ENCODE peak calls at places on chromosomes 1 and 21, in five cellular contexts. Y is CD8-positive, alpha-beta memory T cell; N is left ventricle myocardium inferior; L is H9; Q is aorta. B is an unnamed sample. For H3K9me3, the result is how much of the 10 kb centered on the place peaks cover.

GRCh38 chr1:11320153-11320936 is 47.3 kb downstream of the UBIAD1 start:
- DNase-seq in Q (no peak), L (peak), N (no peak), Y (no peak), B (no peak)

GRCh38 chr1:6523566-6523965 is 30.7 kb downstream of the NOL9 start:
- DNase-seq in Y (no peak), N (no peak), Q (peak), L (peak), B (no peak)

GRCh38 chr1:89254658-89255287 is 17.9 kb downstream of the GBP5 start:
- DNase-seq in Y (no peak), N (no peak), L (no peak), Q (no peak), B (no peak)

GRCh38 chr1:41365772-41366427 is 4.7 kb downstream of the FOXO6 start:
- DNase-seq in N (no peak), Q (no peak), L (peak), Y (peak), B (no peak)

GRCh38 chr1:20476260-20477038 is 9.6 kb downstream of the CAMK2N1 start:
- DNase-seq in L (peak), N (peak), Q (no peak), Y (no peak), B (peak)

GRCh38 chr1:8733463-8733862 is 84.0 kb downstream of the RERE start:
- DNase-seq in L (no peak), Y (no peak), N (no peak), Q (no peak), B (no peak)

GRCh38 chr1:173903827-173904226 is 13.3 kb downstream of the SERPINC1 start:
- DNase-seq in L (no peak), N (no peak), Y (no peak), Q (no peak), B (no peak)

GRCh38 chr1:94319319-94320180 is 82.2 kb upstream of the ARHGAP29 start:
- DNase-seq in Y (no peak), L (no peak), N (no peak), Q (no peak), B (no peak)

GRCh38 chr1:83545450-83545849 is 453.5 kb downstream of the TTLL7 start:
- DNase-seq in L (no peak), Q (no peak), Y (no peak), N (no peak), B (no peak)

GRCh38 chr1:182587087-182587486 is 2.0 kb downstream of the RNASEL start:
- DNase-seq in Y (no peak), N (no peak), Q (no peak), L (no peak), B (no peak)

GRCh38 chr1:30847358-30847972 is 61.1 kb downstream of the SDC3 start:
- DNase-seq in N (peak), Q (peak), Y (no peak), L (peak), B (peak)

GRCh38 chr1:186550832-186551231 is 89.9 kb upstream of the PDC start:
- DNase-seq in Y (no peak), Q (no peak), L (peak), N (no peak), B (no peak)

GRCh38 chr1:93021539-93022134 is 57.4 kb upstream of the MTF2 start:
- DNase-seq in N (no peak), Y (peak), Q (no peak), L (no peak), B (no peak)

GRCh38 chr1:193786041-193786440 is 599.6 kb upstream of the B3GALT2 start:
- DNase-seq in N (no peak), Y (no peak), L (no peak), Q (no peak), B (no peak)

GRCh38 chr1:47844556-47844950 is 152.6 kb downstream of the TRABD2B start:
- DNase-seq in L (no peak), Q (no peak), Y (no peak), N (no peak), B (no peak)

GRCh38 chr1:1371354-1371740 is 3.7 kb downstream of the AURKAIP1 start:
- DNase-seq in L (no peak), Y (peak), Q (no peak), N (no peak), B (no peak)

DNA sequence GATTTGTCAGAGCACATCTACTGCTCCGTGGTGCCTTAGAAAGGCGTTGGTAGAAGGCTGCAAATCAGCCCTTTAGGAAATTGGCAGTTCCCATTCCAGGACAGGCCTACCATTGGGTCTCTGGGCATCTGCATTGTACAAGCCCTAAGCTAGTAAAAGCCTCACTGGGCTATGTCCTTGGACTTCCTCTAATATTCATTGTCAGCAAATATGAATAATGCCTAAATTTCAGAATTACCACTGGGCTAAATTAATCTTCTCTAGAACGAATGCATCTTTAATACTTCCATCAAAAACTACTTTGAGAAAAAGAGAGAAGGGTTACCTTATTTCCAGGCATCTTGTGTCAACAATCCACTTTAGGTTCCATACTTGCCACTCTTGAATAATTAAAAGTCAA is 41.5 kb upstream of the ATP1A1 start:
- DNase-seq in Y (no peak), N (no peak), Q (no peak), L (no peak), B (no peak)
- H3K27ac ChIP-seq in Y (no peak), N (no peak), Q (no peak), L (no peak), B (no peak)

DNA sequence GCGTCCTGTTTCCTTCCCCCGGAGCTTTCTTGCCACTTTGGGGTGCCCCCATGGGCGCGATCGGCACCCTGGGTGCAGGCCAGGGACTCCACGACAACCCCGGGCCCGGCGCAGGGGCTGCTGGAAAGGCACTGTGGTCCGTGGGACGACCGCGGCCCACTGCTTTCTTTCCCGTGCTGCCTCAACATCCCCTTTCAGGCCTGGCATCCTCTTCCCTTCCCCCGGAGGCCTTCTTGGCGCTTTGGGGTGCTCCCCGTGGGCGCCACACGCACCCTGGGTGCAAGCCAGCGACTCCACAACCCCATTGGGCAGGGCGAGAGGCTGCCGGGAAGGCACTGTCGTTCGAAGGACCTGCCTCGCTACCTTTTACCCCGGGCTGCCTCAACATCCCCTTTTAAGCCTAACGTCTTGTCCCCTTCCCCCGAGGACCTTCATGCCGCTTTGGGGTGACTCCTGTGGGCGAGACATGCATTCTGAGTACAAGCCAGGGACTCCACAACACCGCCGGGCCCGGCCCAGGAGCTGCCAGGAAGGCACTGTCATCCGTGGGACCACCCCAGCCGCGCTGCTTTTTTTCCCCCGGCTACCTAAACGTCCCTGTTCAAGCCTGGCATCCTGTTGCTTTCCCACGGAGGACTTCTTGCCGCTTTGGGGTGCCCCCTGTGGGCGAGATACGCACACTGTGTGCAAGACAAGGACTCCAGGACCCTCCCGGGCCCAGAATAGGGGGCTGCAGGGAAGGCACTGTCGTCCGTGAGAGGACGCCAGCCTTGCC is 137.8 kb downstream of the LIPI start:
- DNase-seq in Y (no peak), N (no peak), Q (no peak), L (peak), B (no peak)
- H3K9me3 ChIP-seq in Y (under half), N (under half), Q (under half), L (under half), B (under half)

GRCh38 chr1:151831256-151831591 is 378 bp downstream of the RORC start:
- DNase-seq in L (no peak), N (no peak), Q (no peak), Y (no peak), B (no peak)

GRCh38 chr1:151828931-151829330 is 2.7 kb downstream of the RORC start:
- DNase-seq in Y (no peak), N (no peak), L (peak), Q (no peak), B (no peak)

GRCh38 chr1:151831605-151832004 is at the start of gene RORC:
- DNase-seq in N (peak), Y (no peak), Q (no peak), L (no peak), B (no peak)

GRCh38 chr1:151829352-151830046 is 2.1 kb downstream of the RORC start:
- DNase-seq in N (no peak), Y (no peak), L (no peak), Q (no peak), B (no peak)

GRCh38 chr1:151830055-151830454 is 1.5 kb downstream of the RORC start:
- DNase-seq in N (no peak), L (no peak), Q (no peak), Y (no peak), B (no peak)
- H3K27ac ChIP-seq in N (no peak), L (no peak), Q (no peak), Y (no peak), B (no peak)

GRCh38 chr1:147238925-147239820 is 3.3 kb upstream of the CHD1L start:
- DNase-seq in L (no peak), Q (no peak), N (no peak), Y (no peak), B (no peak)

GRCh38 chr1:147236448-147236847 is 6.0 kb upstream of the CHD1L start:
- DNase-seq in Y (no peak), Q (no peak), N (no peak), L (no peak), B (no peak)

GRCh38 chr1:147235822-147236221 is 6.7 kb upstream of the CHD1L start:
- DNase-seq in N (no peak), Q (no peak), L (no peak), Y (no peak), B (no peak)

GRCh38 chr1:147238053-147238902 is 4.2 kb upstream of the CHD1L start:
- DNase-seq in Y (no peak), L (no peak), Q (no peak), N (no peak), B (no peak)

DNA sequence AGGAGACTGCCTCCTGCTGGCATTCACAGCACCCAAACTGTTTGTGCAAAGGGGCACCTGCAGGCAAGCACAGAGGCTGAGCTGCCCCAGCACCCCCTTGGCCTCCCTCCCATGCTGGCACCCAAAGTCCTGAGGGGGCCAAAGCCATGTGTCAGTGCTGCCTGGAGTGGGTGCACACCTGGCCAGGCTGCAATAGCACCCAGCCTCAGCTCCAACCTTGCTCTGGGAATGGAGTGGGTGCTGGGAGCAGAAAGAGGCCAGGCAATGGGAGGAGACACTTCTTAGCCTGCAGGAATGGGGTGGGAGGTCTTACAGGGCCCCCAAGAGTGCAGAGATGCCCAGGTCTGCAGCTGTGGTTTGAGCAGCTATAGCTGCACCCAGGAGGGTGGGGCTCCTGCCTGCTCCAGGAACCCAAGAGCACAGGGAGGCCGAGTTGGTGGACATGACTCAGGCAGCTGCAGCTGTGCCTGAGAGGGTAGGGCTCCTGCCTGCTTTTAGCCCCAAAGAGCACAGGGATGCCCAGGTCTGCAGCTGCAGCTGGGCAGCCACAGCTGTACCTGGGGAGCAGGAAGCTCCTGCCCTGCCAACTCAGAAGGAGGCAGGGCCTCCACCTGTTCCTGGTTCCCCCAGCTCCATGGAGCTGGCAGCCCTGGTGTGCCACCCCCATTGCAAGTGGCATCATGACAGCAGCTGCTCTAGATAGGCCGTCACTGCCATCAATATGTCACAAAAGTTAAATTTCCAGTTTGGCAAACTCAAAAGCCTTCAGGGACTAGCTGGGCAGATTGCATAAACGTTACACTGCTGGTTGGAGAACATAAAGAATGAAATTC is 5.3 kb upstream of the CHD1L start:
- DNase-seq in L (no peak), N (no peak), Y (no peak), Q (no peak), B (no peak)
- H3K9me3 ChIP-seq in L (under half), N (under half), Y (under half), Q (under half), B (under half)

DNA sequence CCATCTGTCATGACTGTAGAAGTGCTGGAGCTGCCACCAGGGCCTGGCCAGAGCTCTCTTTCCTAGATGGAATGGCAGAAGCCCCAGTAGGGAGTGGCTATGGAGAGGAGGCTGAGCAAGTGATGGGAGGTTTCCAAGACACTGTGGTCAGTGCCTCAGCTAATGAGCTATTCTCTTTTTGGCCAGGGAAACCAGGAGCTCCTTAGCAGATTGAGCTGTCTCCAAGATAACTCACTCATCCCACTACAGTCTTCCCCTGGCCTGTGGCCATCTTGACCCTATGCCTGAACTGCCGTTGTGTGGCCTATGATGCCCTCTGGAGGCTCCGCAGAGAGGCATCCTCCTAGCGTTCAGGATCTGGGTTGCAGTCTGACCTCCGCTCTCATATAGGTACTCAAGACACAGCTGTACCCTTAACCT is 60.5 kb downstream of the ERI3 start:
- DNase-seq in Q (peak), Y (no peak), N (no peak), L (peak), B (peak)
- H3K27ac ChIP-seq in Q (no peak), Y (no peak), N (no peak), L (no peak), B (no peak)

DNA sequence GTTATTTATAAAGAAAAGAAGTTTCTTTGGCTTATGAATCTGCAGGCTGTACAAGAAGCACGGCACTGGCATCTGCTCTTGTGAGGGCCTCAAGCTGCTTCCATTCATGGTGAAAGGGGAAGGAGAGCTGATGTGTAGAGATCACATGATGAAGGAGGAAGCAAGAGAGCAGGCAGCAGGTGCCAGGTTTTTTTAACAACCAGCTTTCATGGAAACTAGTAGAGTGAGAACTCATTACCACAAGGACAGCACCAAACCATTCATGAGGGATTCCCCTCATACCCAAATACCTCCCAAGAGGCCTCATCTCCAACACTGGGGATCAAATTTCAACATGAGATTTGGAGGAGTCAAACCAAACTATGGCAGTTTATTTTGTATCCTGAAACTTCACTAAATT is 85.8 kb upstream of the CAMK1G start:
- DNase-seq in Y (no peak), L (no peak), N (no peak), Q (no peak), B (no peak)
- H3K9me3 ChIP-seq in Y (under half), L (under half), N (half or more), Q (under half), B (under half)

GRCh38 chr1:42947137-42947536 is 11.5 kb downstream of the SLC2A1 start:
- DNase-seq in Y (no peak), L (no peak), N (no peak), Q (no peak), B (no peak)

GRCh38 chr1:42944207-42944928 is 14.3 kb downstream of the SLC2A1 start:
- DNase-seq in L (no peak), Q (peak), N (peak), Y (no peak), B (no peak)

GRCh38 chr1:42946120-42947009 is 12.3 kb downstream of the SLC2A1 start:
- DNase-seq in L (no peak), N (no peak), Q (no peak), Y (no peak), B (no peak)

GRCh38 chr1:42943728-42944127 is 14.9 kb downstream of the SLC2A1 start:
- DNase-seq in N (no peak), Y (no peak), L (no peak), Q (no peak), B (no peak)

DNA sequence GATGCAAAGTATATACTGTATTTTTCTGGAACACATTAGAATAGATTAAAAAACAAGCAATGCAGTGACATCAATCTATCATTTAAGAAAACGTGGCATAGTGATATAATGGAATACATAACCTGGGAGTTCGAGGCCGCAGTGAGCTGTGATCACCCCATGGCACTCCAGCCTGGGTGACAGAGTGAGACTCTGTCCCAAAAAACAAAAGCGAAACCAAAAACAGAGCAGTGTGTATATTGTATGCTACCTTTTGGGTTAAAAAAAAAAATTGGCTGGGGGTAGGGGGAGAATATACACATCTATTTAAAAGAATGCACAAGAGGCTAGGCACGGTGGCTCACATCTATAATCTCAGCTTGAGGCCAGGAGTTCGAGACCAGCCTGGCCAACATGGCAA is 13.5 kb downstream of the SLC2A1 start:
- DNase-seq in L (no peak), N (no peak), Q (no peak), Y (no peak), B (no peak)
- H3K27ac ChIP-seq in L (no peak), N (peak), Q (peak), Y (peak), B (no peak)

GRCh38 chr1:248804771-248805681 is 20.7 kb downstream of the SH3BP5L start:
- DNase-seq in Q (no peak), L (no peak), N (no peak), Y (no peak), B (no peak)
- H3K9me3 ChIP-seq in Q (under half), L (under half), N (under half), Y (under half), B (under half)

DNA sequence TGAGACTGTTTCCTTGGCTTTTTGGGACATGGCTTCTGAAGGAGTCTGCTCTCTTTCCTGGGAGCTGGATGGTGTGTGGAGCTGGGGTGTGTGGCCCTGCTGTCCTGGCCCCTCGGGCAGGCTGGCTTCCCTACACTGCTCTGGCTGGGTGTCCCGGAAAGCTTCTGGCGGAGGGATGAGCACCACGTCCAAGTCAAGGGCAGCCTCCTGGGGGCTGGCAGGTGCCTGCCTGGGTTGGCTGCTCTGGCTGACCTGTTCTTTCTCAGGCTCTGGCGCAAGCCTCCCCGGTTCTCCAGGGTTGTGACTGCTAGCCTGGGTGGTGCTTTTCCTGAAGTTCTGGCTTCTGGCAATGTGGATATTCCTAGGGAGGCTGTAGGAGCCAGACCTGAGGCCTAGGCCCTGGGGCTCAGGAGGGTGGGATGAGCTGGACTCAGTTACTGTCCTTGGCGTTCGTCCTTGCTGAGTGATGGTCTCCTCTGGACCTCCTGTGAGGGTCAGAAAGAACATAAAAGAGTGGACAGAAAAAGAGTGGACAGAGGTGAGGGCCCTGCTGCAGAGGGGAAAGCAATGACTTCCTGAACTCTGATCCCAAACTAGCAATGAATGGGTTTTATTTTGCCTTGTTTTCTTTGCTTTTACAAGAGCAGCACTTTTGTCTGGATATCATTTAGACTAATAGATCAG is 9.4 kb downstream of the C1orf116 start:
- DNase-seq in N (no peak), L (no peak), Y (no peak), Q (no peak), B (no peak)
- H3K27ac ChIP-seq in N (peak), L (no peak), Y (peak), Q (no peak), B (no peak)